ENCODE peak calls at places on chromosome 20, in five cellular contexts. A is heart right ventricle, U is neuronal stem cell, H is MM.1S, W is body of pancreas. Z is an unnamed sample.

GRCh38 chr20:19913927-19914614 is 103.1 kb upstream of the NAA20 start:
- DNase-seq in U (no peak), A (no peak), H (no peak), W (no peak), Z (peak; percentile 50)

GRCh38 chr20:17456226-17456625 is 75.0 kb downstream of the BFSP1 start:
- DNase-seq in H (no peak), A (no peak), U (no peak), W (no peak), Z (no peak)

GRCh38 chr20:6008254-6008653 is 45.6 kb downstream of the LRRN4 start:
- DNase-seq in H (no peak), W (peak; percentile 46), U (no peak), A (peak; percentile 18), Z (no peak)

GRCh38 chr20:19786311-19786710 is 28.3 kb downstream of the RIN2 start:
- DNase-seq in W (no peak), A (peak; percentile 35), U (no peak), H (no peak), Z (peak; percentile 66)

GRCh38 chr20:50379049-50379990 is 130.9 kb upstream of the PTPN1 start:
- DNase-seq in H (no peak), A (peak; percentile 89), U (no peak), W (peak; percentile 94), Z (no peak)

GRCh38 chr20:61296629-61297019 is 44.6 kb downstream of the CDH4 start:
- DNase-seq in A (no peak), W (no peak), U (no peak), H (no peak), Z (no peak)

GRCh38 chr20:14921546-14921945 is 584.1 kb upstream of the FLRT3 start:
- DNase-seq in W (no peak), U (no peak), A (no peak), H (no peak), Z (no peak)

GRCh38 chr20:43244647-43245046 is 54.9 kb upstream of the PTPRT start:
- DNase-seq in H (no peak), A (no peak), U (no peak), W (no peak), Z (no peak)

GRCh38 chr20:407953-408842 is at the start of gene RBCK1:
- DNase-seq in A (peak; percentile 88), W (peak; percentile 89), U (peak; percentile 75), H (peak; percentile 84), Z (peak; percentile 90)

GRCh38 chr20:17762873-17763557 is 63.2 kb downstream of the BANF2 start:
- DNase-seq in U (no peak), A (no peak), W (peak; percentile 32), H (no peak), Z (no peak)

GRCh38 chr20:40770564-40771307 is 81.7 kb upstream of the MAFB start:
- DNase-seq in A (peak; percentile 25), H (no peak), U (no peak), W (no peak), Z (no peak)

GRCh38 chr20:13723015-13723414 is 61.7 kb downstream of the ESF1 start:
- DNase-seq in A (no peak), U (no peak), H (no peak), W (no peak), Z (no peak)

GRCh38 chr20:32564921-32565734 is 20.0 kb downstream of the NOL4L start:
- DNase-seq in A (peak; percentile 48), H (no peak), U (no peak), W (no peak), Z (no peak)

GRCh38 chr20:63530788-63531160 is 6.4 kb downstream of the PTK6 start:
- DNase-seq in A (no peak), W (no peak), H (no peak), U (no peak), Z (no peak)

GRCh38 chr20:19661717-19662637 is 96.1 kb upstream of the RIN2 start:
- DNase-seq in H (peak; percentile 68), A (peak; percentile 40), U (peak; percentile 65), W (peak; percentile 67), Z (peak; percentile 53)

GRCh38 chr20:49045440-49046086 is 549 bp upstream of the CSE1L start:
- DNase-seq in H (no peak), A (peak; percentile 35), W (no peak), U (no peak), Z (no peak)

GRCh38 chr20:24651171-24651972 is 181.9 kb downstream of the SYNDIG1 start:
- DNase-seq in U (no peak), W (no peak), H (no peak), A (no peak), Z (peak; percentile 70)

GRCh38 chr20:910840-911770 is 5.0 kb downstream of the ANGPT4 start:
- DNase-seq in A (no peak), U (no peak), H (no peak), W (no peak), Z (no peak)

GRCh38 chr20:23161244-23161875 is 75.2 kb upstream of the CD93 start:
- DNase-seq in H (no peak), A (no peak), U (no peak), W (no peak), Z (no peak)

GRCh38 chr20:49424536-49424935 is 57.9 kb downstream of the KCNB1 start:
- DNase-seq in H (no peak), W (no peak), U (no peak), A (no peak), Z (no peak)

GRCh38 chr20:9068232-9068781 is 580 bp upstream of the PLCB4 start:
- DNase-seq in A (peak; percentile 72), W (no peak), U (peak; percentile 63), H (no peak), Z (no peak)

GRCh38 chr20:20273281-20273680 is 94.6 kb upstream of the INSM1 start:
- DNase-seq in A (no peak), W (no peak), H (no peak), U (no peak), Z (no peak)

GRCh38 chr20:40844285-40844684 is 155.2 kb upstream of the MAFB start:
- DNase-seq in H (no peak), A (no peak), W (no peak), U (no peak), Z (no peak)

DNA sequence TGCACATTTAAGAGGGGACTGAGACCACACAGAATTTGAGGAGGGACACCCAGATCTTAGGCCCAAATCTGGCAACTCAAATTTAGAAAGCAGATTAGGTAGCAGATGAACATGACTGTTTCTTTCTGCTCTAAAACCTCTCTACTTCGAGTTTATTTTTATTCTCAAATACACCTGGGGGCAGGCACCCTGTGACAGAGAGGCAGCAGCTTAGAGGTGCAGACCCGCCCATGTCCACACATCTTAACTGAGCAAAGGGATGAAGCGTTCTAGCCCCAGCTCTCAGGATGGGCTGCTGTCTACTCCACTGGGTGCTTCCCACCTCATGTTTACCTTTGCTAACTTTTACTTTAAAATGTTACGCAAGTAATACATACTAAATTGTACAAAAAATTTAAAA is 125.0 kb downstream of the SLC23A2 start:
- DNase-seq in U (no peak), H (no peak), A (no peak), W (no peak), Z (no peak)
- H3K4me1 ChIP-seq in U (no peaks in the 10 kb centered on the region), H (no peaks in the 10 kb centered on the region), A (no peaks in the 10 kb centered on the region), W (no peaks in the 10 kb centered on the region), Z (no peaks in the 10 kb centered on the region)

GRCh38 chr20:58839991-58840747 is 10.5 kb downstream of the GNAS-AS1 start:
- DNase-seq in U (no peak), W (no peak), H (no peak), A (no peak), Z (no peak)

GRCh38 chr20:58843128-58843556 is 7.6 kb downstream of the GNAS-AS1 start:
- DNase-seq in A (no peak), U (no peak), W (no peak), H (no peak), Z (no peak)

GRCh38 chr20:58840816-58841538 is 9.7 kb downstream of the GNAS-AS1 start:
- DNase-seq in W (no peak), H (no peak), U (no peak), A (no peak), Z (no peak)

GRCh38 chr20:58842276-58842675 is 8.4 kb downstream of the GNAS-AS1 start:
- DNase-seq in W (no peak), A (no peak), H (no peak), U (no peak), Z (no peak)

DNA sequence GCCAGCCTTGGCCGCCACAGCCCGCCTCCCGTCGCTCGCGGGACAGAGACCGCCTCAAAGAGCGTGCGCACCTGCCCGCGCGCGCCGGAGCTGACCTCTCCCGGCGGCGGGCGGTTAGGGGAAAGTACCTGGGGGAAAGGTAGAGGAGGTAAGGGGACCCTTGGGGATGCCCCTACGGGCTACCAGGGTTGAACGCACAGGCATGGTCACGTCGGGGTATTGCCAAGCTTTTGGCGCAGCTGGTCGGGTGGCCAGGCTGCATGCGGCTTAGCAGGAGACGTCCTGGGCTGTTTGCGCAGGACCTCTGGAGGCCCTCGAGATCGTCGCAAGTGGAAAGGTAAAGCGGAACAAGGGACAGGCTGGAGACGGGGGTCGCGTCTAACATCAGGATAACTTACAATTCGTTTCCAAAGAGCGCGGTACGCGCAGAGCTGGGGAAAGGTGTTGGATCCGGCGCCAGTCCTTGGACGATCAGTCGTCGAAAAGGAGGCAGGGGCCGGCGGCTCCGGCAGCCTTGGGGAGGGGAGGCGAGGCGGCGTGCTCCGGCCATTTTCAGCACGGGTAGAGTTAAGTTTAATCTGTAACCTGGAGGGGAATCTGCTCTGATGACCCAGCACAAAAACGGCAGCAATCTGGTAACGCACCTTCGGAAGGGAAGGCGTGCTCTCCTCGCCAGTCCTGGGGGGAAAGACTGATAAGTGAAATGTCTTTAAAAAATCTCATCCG is 9.0 kb downstream of the GNAS-AS1 start:
- DNase-seq in W (no peak), U (no peak), H (no peak), A (no peak), Z (no peak)
- H3K4me3 ChIP-seq in W (no peak overlapping the region), U (no peak overlapping the region), H (no peak overlapping the region), A (no peak overlapping the region), Z (no peak overlapping the region)

GRCh38 chr20:44392088-44392775 is 36.7 kb downstream of the HNF4A start:
- DNase-seq in H (no peak), U (no peak), W (no peak), A (no peak), Z (no peak)
- H3K4me1 ChIP-seq in H (no peaks in the 10 kb centered on the region), U (no peaks in the 10 kb centered on the region), W (peaks cover 38% of the 10 kb centered on the region), A (no peaks in the 10 kb centered on the region), Z (peaks cover 5% of the 10 kb centered on the region)

GRCh38 chr20:34105978-34106675 is 5.9 kb downstream of the EIF2S2 start:
- DNase-seq in H (no peak), W (no peak), U (no peak), A (no peak), Z (no peak)

GRCh38 chr20:34110025-34111013 is 1.7 kb downstream of the EIF2S2 start:
- DNase-seq in W (no peak), U (no peak), H (peak; percentile 71), A (no peak), Z (no peak)

GRCh38 chr20:34111057-34111711 is 859 bp downstream of the EIF2S2 start:
- DNase-seq in H (peak; percentile 10), A (no peak), U (no peak), W (peak; percentile 27), Z (no peak)

GRCh38 chr20:34109442-34109841 is 2.6 kb downstream of the EIF2S2 start:
- DNase-seq in A (no peak), H (no peak), U (no peak), W (no peak), Z (no peak)

DNA sequence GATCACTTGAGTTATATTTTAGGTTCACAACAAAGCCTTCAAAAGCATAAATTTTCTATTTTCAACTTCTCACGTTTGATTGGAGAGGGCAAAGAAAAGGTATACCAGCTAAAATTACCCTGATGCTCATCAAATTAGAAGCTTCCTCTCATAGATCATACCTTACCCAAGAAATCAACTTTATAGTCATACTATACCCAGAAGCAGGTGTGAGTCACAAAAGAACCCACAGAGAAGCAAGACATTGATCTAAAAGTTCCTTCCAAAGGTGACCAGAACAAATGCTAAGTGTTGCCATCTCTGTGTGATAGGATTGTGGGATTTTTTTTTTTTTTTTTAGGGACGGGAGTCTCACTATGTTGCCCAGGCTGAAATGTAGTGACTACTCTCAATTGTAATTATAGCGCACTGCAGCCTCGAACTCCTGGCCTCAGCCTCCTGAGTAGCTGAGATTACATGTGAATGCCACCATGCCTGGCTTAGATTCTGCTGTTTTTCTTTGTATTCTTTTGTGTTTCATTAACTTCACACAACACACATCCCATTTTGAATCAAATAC is 3.3 kb downstream of the EIF2S2 start:
- DNase-seq in A (no peak), W (no peak), U (no peak), H (no peak), Z (no peak)
- H3K4me3 ChIP-seq in A (no peak overlapping the region), W (no peak overlapping the region), U (no peak overlapping the region), H (no peak overlapping the region), Z (no peak overlapping the region)

Z was measured in SJSA1.